ENCODE peak calls at places on chromosomes 6 and 20, in seven cellular contexts. A is heart left ventricle, L is cardiac muscle cell, X is fibroblast of lung, D is RWPE1, I is A549, P is IMR-90. Q is an unnamed sample.
A peak's percentile ranks its signal among the peaks of the same experiment; 100 is the strongest.

GRCh38 chr6:32949113-32949512 is 3.8 kb downstream of the HLA-DMA start:
- DNase-seq in A (no peak), L (no peak), X (no peak), D (no peak), I (no peak), P (no peak), Q (no peak)

GRCh38 chr6:136863752-136864151 is 41.4 kb downstream of the PEX7 start:
- DNase-seq in A (no peak), L (no peak), X (no peak), D (no peak), I (no peak), P (no peak), Q (no peak)

GRCh38 chr20:38680492-38681118 is 43.7 kb upstream of the SLC32A1 start:
- DNase-seq in A (no peak), L (peak; percentile 88), X (peak; percentile 26), D (peak; percentile 65), I (peak; percentile 25), P (peak; percentile 28), Q (no peak)

GRCh38 chr20:64220891-64221527 is 34.5 kb upstream of the PCMTD2 start:
- DNase-seq in A (no peak), L (no peak), X (no peak), D (no peak), I (no peak), P (no peak), Q (no peak)

GRCh38 chr20:49594143-49594928 is 26.4 kb upstream of the PTGIS start:
- DNase-seq in A (peak; percentile 67), L (peak; percentile 51), X (peak; percentile 77), D (no peak), I (no peak), P (peak; percentile 87), Q (peak; percentile 69)

GRCh38 chr20:49635171-49635570 is 67.2 kb upstream of the PTGIS start:
- DNase-seq in A (peak; percentile 41), L (peak; percentile 18), X (no peak), D (no peak), I (no peak), P (no peak), Q (no peak)

GRCh38 chr20:58213112-58213511 is 15.3 kb downstream of the ANKRD60 start:
- DNase-seq in A (no peak), L (no peak), X (peak; percentile 22), D (no peak), I (peak; percentile 29), P (no peak), Q (no peak)

GRCh38 chr20:62916703-62917476 is 9.4 kb downstream of the DIDO1 start:
- DNase-seq in A (no peak), L (no peak), X (no peak), D (no peak), I (no peak), P (no peak), Q (no peak)

GRCh38 chr6:18360188-18360587 is 27.0 kb upstream of the RNF144B start:
- DNase-seq in A (no peak), L (no peak), X (no peak), D (no peak), I (no peak), P (no peak), Q (no peak)

GRCh38 chr6:21791596-21791995 is 198.0 kb downstream of the SOX4 start:
- DNase-seq in A (no peak), L (no peak), X (peak; percentile 86), D (no peak), I (no peak), P (peak; percentile 52), Q (no peak)

GRCh38 chr20:19976595-19977372 is 40.4 kb upstream of the NAA20 start:
- DNase-seq in A (peak; percentile 71), L (peak; percentile 42), X (peak; percentile 94), D (peak; percentile 83), I (peak; percentile 86), P (peak; percentile 83), Q (no peak)

GRCh38 chr6:114830515-114830914 is 487.7 kb upstream of the HS3ST5 start:
- DNase-seq in A (no peak), L (no peak), X (no peak), D (no peak), I (no peak), P (no peak), Q (no peak)

GRCh38 chr6:151052021-151052646 is 186.6 kb downstream of the MTHFD1L start:
- DNase-seq in A (no peak), L (no peak), X (no peak), D (peak; percentile 89), I (no peak), P (no peak), Q (no peak)

GRCh38 chr20:24768226-24768625 is 180.8 kb upstream of the CST7 start:
- DNase-seq in A (no peak), L (peak; percentile 59), X (peak; percentile 70), D (no peak), I (no peak), P (no peak), Q (no peak)

GRCh38 chr20:62555642-62556420 is 80.0 kb upstream of the GATA5 start:
- DNase-seq in A (no peak), L (no peak), X (no peak), D (no peak), I (no peak), P (no peak), Q (no peak)

GRCh38 chr6:22906091-22906549 is 336.8 kb downstream of the HDGFL1 start:
- DNase-seq in A (no peak), L (peak; percentile 16), X (peak; percentile 51), D (peak; percentile 36), I (peak; percentile 28), P (no peak), Q (no peak)

GRCh38 chr6:7939186-7939863 is 28.7 kb upstream of the TXNDC5 start:
- DNase-seq in A (no peak), L (no peak), X (no peak), D (no peak), I (no peak), P (no peak), Q (no peak)

GRCh38 chr6:42251911-42252637 is 34.4 kb upstream of the MRPS10 start:
- DNase-seq in A (peak; percentile 85), L (peak; percentile 20), X (peak; percentile 58), D (no peak), I (no peak), P (no peak), Q (no peak)

GRCh38 chr6:27237089-27237723 is 10.3 kb upstream of the PRSS16 start:
- DNase-seq in A (no peak), L (no peak), X (peak; percentile 74), D (no peak), I (peak; percentile 78), P (peak; percentile 77), Q (no peak)

GRCh38 chr6:52392944-52393343 is 27.2 kb upstream of the EFHC1 start:
- DNase-seq in A (no peak), L (no peak), X (peak; percentile 84), D (no peak), I (no peak), P (peak; percentile 82), Q (no peak)

GRCh38 chr6:138146544-138146943 is 15.2 kb upstream of the ARFGEF3 start:
- DNase-seq in A (no peak), L (no peak), X (no peak), D (no peak), I (no peak), P (no peak), Q (no peak)

GRCh38 chr6:28522594-28523557 is 2.8 kb upstream of the GPX5 start:
- DNase-seq in A (no peak), L (no peak), X (no peak), D (no peak), I (no peak), P (no peak), Q (no peak)

GRCh38 chr6:80022803-80023202 is 18.4 kb downstream of the TTK start:
- DNase-seq in A (no peak), L (no peak), X (peak; percentile 84), D (no peak), I (no peak), P (peak; percentile 86), Q (peak; percentile 27)

DNA sequence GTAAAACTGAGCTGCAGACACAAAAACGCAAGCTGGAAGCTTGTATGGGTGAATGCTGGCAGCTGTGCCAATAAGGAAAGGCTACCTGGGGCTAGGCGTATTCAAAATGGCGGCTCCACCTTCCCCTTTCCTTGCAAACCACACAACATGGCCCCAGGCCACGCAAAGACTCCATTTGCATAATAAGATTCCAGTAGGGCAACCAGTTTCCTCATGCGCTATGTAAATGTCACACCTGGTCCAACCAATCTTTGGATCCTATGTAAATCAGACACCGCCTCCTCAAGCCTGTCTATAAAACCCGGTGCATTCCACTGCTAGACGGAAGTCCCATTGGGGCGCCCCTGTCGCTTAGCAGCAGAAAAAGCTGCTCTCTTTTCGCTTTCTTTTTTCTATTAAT is 505.9 kb upstream of the BTBD3 start:
- DNase-seq in A (no peak), L (no peak), X (no peak), D (no peak), I (no peak), P (no peak), Q (no peak)
- TF ChIP-seq CTCF in A (no peak), L (no peak), X (no peak), D (no peak), I (no peak), P (no peak), Q (no peak)

GRCh38 chr20:56426026-56426425 is 14.0 kb downstream of the CASS4 start:
- DNase-seq in A (no peak), L (no peak), X (no peak), D (no peak), I (no peak), P (no peak), Q (no peak)
- H3K27ac ChIP-seq in A (no peak overlapping the region), L (no peak overlapping the region), X (no peak overlapping the region), D (no peak overlapping the region), I (no peak overlapping the region), P (peak overlapping the region; percentile 28), Q (no peak overlapping the region)

GRCh38 chr6:12890171-12890790 is 173.7 kb downstream of the PHACTR1 start:
- DNase-seq in A (no peak), L (no peak), X (no peak), D (no peak), I (peak; percentile 17), P (no peak), Q (no peak)
- TF ChIP-seq CTCF in A (peak; percentile 35), L (peak; percentile 49), X (peak; percentile 39), D (peak; percentile 36), I (peak; percentile 12), P (peak; percentile 22), Q (peak; percentile 51)

DNA sequence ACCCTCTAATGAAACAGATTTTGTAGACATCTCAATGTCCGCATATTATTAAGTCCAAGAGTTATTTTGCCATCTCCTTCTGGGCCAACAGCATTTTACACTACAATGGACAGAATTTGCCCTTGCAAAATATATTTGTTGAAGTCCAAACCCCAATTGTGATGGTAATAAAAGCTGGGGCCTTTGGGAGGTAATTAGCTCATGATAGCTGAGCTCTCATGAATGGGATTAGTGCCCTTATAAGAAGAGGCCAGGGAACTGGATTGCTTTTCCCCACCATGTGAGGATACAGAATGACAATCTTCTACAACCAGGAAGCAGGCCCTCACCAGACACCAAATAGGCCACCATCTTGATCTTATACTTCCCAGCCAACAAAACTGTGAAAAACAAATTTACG is 44.9 kb upstream of the MTRF1L start:
- DNase-seq in A (no peak), L (no peak), X (no peak), D (no peak), I (no peak), P (no peak), Q (no peak)
- H3K27ac ChIP-seq in A (no peak overlapping the region), L (no peak overlapping the region), X (no peak overlapping the region), D (no peak overlapping the region), I (no peak overlapping the region), P (no peak overlapping the region), Q (no peak overlapping the region)